ENCODE peak calls at places on chromosomes 3 and 15, in four cellular contexts. Z is stimulated activated naive CD8-positive, alpha-beta T cell treated with anti-CD3 and anti-CD28 coated beads, Interleukin-15, amount 100 ng/mL, for 72 hours; Y is left lung; D is activated CD8-positive, alpha-beta T cell treated with anti-CD3 and anti-CD28 coated beads, Interleukin-2, amount 10 ng/mL, durations not matched to agents 7 days and 5 days. S is an unnamed sample.

GRCh38 chr15:85008474-85009260 is 27.0 kb downstream of the PDE8A start:
- ATAC-seq in Z (no peak), Y (no peak), D (no peak), S (no peak)

GRCh38 chr3:83514130-83514914 is 1444.5 kb upstream of the CADM2 start:
- ATAC-seq in D (no peak), Y (no peak), Z (no peak), S (no peak)

GRCh38 chr3:157146664-157147082 is 13.3 kb downstream of the CCNL1 start:
- ATAC-seq in Y (no peak), Z (no peak), D (peak; percentile 5), S (no peak)

GRCh38 chr15:100941536-100941935 is 22.4 kb downstream of the LRRK1 start:
- ATAC-seq in D (no peak), Z (no peak), Y (no peak), S (peak; percentile 79)

GRCh38 chr15:99135194-99135593 is 30.3 kb downstream of the SYNM start:
- ATAC-seq in Y (no peak), D (no peak), Z (no peak), S (no peak)

GRCh38 chr3:37225481-37225880 is 51.1 kb upstream of the LRRFIP2 start:
- ATAC-seq in Y (no peak), D (no peak), Z (no peak), S (no peak)

GRCh38 chr3:59809750-59810444 is 760.1 kb upstream of the CFAP20DC start:
- ATAC-seq in D (peak; percentile 19), Y (peak; percentile 76), Z (no peak), S (no peak)

GRCh38 chr3:128486692-128487537 is 6.1 kb downstream of the GATA2 start:
- ATAC-seq in Y (no peak), Z (peak; percentile 19), D (peak; percentile 9), S (no peak)

GRCh38 chr3:169760479-169760878 is 4.4 kb downstream of the TERC start:
- ATAC-seq in D (no peak), Z (no peak), Y (no peak), S (no peak)

GRCh38 chr3:137050281-137050680 is 92.5 kb downstream of the IL20RB start:
- ATAC-seq in Z (no peak), D (no peak), Y (no peak), S (no peak)